ENCODE peak calls at places on chromosomes 6 and 20, in eight cellular contexts. One of them, this sample, is unnamed.

GRCh38 chr20:44496976-44497375 is 21.3 kb downstream of the TTPAL start:
- DNase-seq in GM23338: no peak
- DNase-seq in GM23248: peak; percentile 95
- DNase-seq in SK-N-SH: no peak
- DNase-seq in PC-3: peak; percentile 98
- DNase-seq in HCT116: peak; percentile 39
- DNase-seq in hepatocyte: no peak
- DNase-seq in OCI-LY7: no peak
- DNase-seq in this sample: no peak

GRCh38 chr6:32539839-32540238 is 9.8 kb upstream of the HLA-DRB5 start:
- DNase-seq in hepatocyte: no peak
- DNase-seq in GM23338: no peak
- DNase-seq in PC-3: no peak
- DNase-seq in SK-N-SH: no peak
- DNase-seq in GM23248: no peak
- DNase-seq in OCI-LY7: no peak
- DNase-seq in HCT116: no peak
- DNase-seq in this sample: no peak

GRCh38 chr6:158717341-158718328 is 67.8 kb downstream of the SYTL3 start:
- DNase-seq in GM23338: no peak
- DNase-seq in PC-3: no peak
- DNase-seq in GM23248: no peak
- DNase-seq in OCI-LY7: peak; percentile 70
- DNase-seq in SK-N-SH: no peak
- DNase-seq in hepatocyte: no peak
- DNase-seq in HCT116: no peak
- DNase-seq in this sample: peak; percentile 54

GRCh38 chr6:166627875-166628849 is 1.1 kb upstream of the RPS6KA2 start:
- DNase-seq in SK-N-SH: peak; percentile 80
- DNase-seq in HCT116: no peak
- DNase-seq in hepatocyte: peak; percentile 81
- DNase-seq in GM23248: peak; percentile 75
- DNase-seq in PC-3: peak; percentile 26
- DNase-seq in GM23338: peak; percentile 78
- DNase-seq in OCI-LY7: peak; percentile 67
- DNase-seq in this sample: peak; percentile 43

GRCh38 chr20:13995841-13996240 is 525 bp downstream of the MACROD2 start:
- DNase-seq in PC-3: peak; percentile 61
- DNase-seq in GM23248: peak; percentile 54
- DNase-seq in SK-N-SH: peak; percentile 79
- DNase-seq in HCT116: no peak
- DNase-seq in GM23338: peak; percentile 65
- DNase-seq in OCI-LY7: no peak
- DNase-seq in hepatocyte: peak; percentile 78
- DNase-seq in this sample: no peak

GRCh38 chr6:90266845-90267621 is 29.6 kb downstream of the BACH2 start:
- DNase-seq in HCT116: no peak
- DNase-seq in SK-N-SH: no peak
- DNase-seq in OCI-LY7: no peak
- DNase-seq in GM23248: no peak
- DNase-seq in GM23338: no peak
- DNase-seq in hepatocyte: no peak
- DNase-seq in PC-3: peak; percentile 7
- DNase-seq in this sample: peak; percentile 44

GRCh38 chr6:13769655-13770053 is 44.7 kb downstream of the MCUR1 start:
- DNase-seq in hepatocyte: no peak
- DNase-seq in GM23248: peak; percentile 14
- DNase-seq in HCT116: no peak
- DNase-seq in GM23338: peak; percentile 74
- DNase-seq in OCI-LY7: no peak
- DNase-seq in SK-N-SH: peak; percentile 36
- DNase-seq in PC-3: no peak
- DNase-seq in this sample: no peak

GRCh38 chr20:36796117-36796516 is 22.6 kb upstream of the DSN1 start:
- DNase-seq in PC-3: no peak
- DNase-seq in GM23338: no peak
- DNase-seq in OCI-LY7: no peak
- DNase-seq in GM23248: no peak
- DNase-seq in hepatocyte: no peak
- DNase-seq in SK-N-SH: no peak
- DNase-seq in HCT116: no peak
- DNase-seq in this sample: no peak

GRCh38 chr20:21615617-21616080 is 89.8 kb upstream of the PAX1 start:
- DNase-seq in GM23248: peak; percentile 72
- DNase-seq in OCI-LY7: peak; percentile 71
- DNase-seq in HCT116: peak; percentile 26
- DNase-seq in PC-3: peak; percentile 73
- DNase-seq in hepatocyte: peak; percentile 79
- DNase-seq in GM23338: peak; percentile 81
- DNase-seq in SK-N-SH: peak; percentile 70
- DNase-seq in this sample: peak; percentile 69

GRCh38 chr20:63097336-63097831 is 90.6 kb upstream of the BHLHE23 start:
- DNase-seq in hepatocyte: no peak
- DNase-seq in GM23248: no peak
- DNase-seq in OCI-LY7: no peak
- DNase-seq in PC-3: no peak
- DNase-seq in GM23338: no peak
- DNase-seq in HCT116: no peak
- DNase-seq in SK-N-SH: no peak
- DNase-seq in this sample: no peak
- TF ChIP-seq EZH2phosphoT487 in hepatocyte: no peak
- TF ChIP-seq EZH2phosphoT487 in GM23248: no peak
- TF ChIP-seq EZH2phosphoT487 in OCI-LY7: no peak
- TF ChIP-seq EZH2phosphoT487 in PC-3: no peak
- TF ChIP-seq EZH2phosphoT487 in GM23338: no peak
- TF ChIP-seq EZH2phosphoT487 in HCT116: no peak
- TF ChIP-seq EZH2phosphoT487 in SK-N-SH: no peak
- TF ChIP-seq EZH2phosphoT487 in this sample: no peak

GRCh38 chr20:23161244-23161875 is 75.2 kb upstream of the CD93 start:
- DNase-seq in SK-N-SH: no peak
- DNase-seq in hepatocyte: no peak
- DNase-seq in OCI-LY7: no peak
- DNase-seq in GM23248: peak; percentile 48
- DNase-seq in GM23338: no peak
- DNase-seq in PC-3: no peak
- DNase-seq in HCT116: no peak
- DNase-seq in this sample: no peak

GRCh38 chr20:23162887-23163286 is 76.8 kb upstream of the CD93 start:
- DNase-seq in GM23248: no peak
- DNase-seq in HCT116: no peak
- DNase-seq in OCI-LY7: no peak
- DNase-seq in GM23338: no peak
- DNase-seq in hepatocyte: no peak
- DNase-seq in PC-3: no peak
- DNase-seq in SK-N-SH: no peak
- DNase-seq in this sample: no peak

GRCh38 chr20:23163562-23163961 is 77.4 kb upstream of the CD93 start:
- DNase-seq in SK-N-SH: no peak
- DNase-seq in HCT116: no peak
- DNase-seq in PC-3: no peak
- DNase-seq in GM23248: no peak
- DNase-seq in OCI-LY7: no peak
- DNase-seq in GM23338: no peak
- DNase-seq in hepatocyte: no peak
- DNase-seq in this sample: no peak

GRCh38 chr20:23160536-23161243 is 74.6 kb upstream of the CD93 start:
- DNase-seq in SK-N-SH: no peak
- DNase-seq in GM23338: peak; percentile 59
- DNase-seq in PC-3: no peak
- DNase-seq in GM23248: peak; percentile 41
- DNase-seq in OCI-LY7: no peak
- DNase-seq in hepatocyte: no peak
- DNase-seq in HCT116: no peak
- DNase-seq in this sample: no peak

DNA sequence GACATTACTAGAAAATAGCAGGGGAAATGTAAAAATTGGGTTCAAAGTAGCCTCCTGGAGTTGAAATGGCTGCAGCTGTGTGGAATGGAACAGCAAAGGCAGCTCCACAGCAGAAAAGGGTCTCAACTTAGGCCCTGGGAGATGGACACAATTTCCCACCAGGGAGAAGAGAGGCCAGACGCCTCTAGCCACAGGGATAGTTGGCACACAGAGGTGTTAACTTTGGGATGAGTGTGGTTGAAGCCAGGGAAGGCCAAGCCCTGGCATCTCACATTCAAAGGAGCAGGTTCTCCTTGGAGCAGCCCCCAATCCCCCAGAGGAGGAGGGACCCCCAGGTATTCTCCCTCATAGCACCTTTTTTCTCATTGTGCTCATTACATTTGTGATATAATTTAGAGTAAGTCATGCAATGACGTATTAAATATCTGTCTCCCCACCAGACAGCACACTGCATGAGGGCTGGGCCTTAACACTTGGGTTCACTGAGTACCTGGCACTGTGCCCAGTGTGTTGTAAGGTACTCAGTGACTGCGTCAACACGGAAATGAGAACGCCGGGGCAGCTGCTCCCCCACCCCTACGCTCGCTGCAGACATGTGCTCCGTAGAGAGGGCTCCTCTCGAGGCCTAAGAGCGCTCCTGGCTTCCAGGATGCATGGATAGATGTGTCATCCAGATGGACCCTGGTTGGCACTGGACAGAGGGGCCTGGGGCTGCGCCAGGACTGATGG is 76.0 kb upstream of the CD93 start:
- DNase-seq in HCT116: no peak
- DNase-seq in OCI-LY7: no peak
- DNase-seq in hepatocyte: peak; percentile 79
- DNase-seq in SK-N-SH: no peak
- DNase-seq in GM23248: no peak
- DNase-seq in GM23338: no peak
- DNase-seq in PC-3: peak; percentile 19
- DNase-seq in this sample: no peak
- H3K9me2 ChIP-seq in HCT116: no peaks in the 10 kb centered on the region
- H3K9me2 ChIP-seq in OCI-LY7: no peaks in the 10 kb centered on the region
- H3K9me2 ChIP-seq in hepatocyte: no peaks in the 10 kb centered on the region
- H3K9me2 ChIP-seq in SK-N-SH: no peaks in the 10 kb centered on the region
- H3K9me2 ChIP-seq in GM23248: no peaks in the 10 kb centered on the region
- H3K9me2 ChIP-seq in GM23338: no peaks in the 10 kb centered on the region
- H3K9me2 ChIP-seq in PC-3: no peaks in the 10 kb centered on the region
- H3K9me2 ChIP-seq in this sample: no peaks in the 10 kb centered on the region

DNA sequence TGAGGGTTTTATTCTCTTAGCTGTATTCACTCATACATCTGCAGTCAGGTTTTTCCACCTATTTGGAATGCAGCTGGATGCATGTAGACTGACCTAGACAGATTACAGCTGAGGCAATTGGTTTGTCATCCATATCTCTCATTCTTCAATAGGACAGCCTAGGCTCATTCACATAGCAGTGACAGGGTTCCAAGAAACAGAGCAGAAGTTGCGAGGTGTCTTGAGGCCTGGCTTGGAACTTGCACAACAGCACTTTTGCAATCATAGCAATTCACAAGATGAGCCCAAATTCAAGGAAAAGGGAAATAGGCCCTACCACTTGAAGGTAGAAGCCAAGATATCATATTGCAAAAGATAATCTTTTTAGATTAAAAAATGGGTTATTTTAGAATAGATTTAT is 508.9 kb upstream of the JAG1 start:
- DNase-seq in GM23338: no peak
- DNase-seq in SK-N-SH: no peak
- DNase-seq in OCI-LY7: no peak
- DNase-seq in PC-3: no peak
- DNase-seq in hepatocyte: no peak
- DNase-seq in GM23248: peak; percentile 24
- DNase-seq in HCT116: no peak
- DNase-seq in this sample: no peak
- TF ChIP-seq EZH2phosphoT487 in GM23338: no peak
- TF ChIP-seq EZH2phosphoT487 in SK-N-SH: no peak
- TF ChIP-seq EZH2phosphoT487 in OCI-LY7: no peak
- TF ChIP-seq EZH2phosphoT487 in PC-3: no peak
- TF ChIP-seq EZH2phosphoT487 in hepatocyte: no peak
- TF ChIP-seq EZH2phosphoT487 in GM23248: no peak
- TF ChIP-seq EZH2phosphoT487 in HCT116: no peak
- TF ChIP-seq EZH2phosphoT487 in this sample: no peak

GRCh38 chr6:12528171-12528570 is 188.4 kb upstream of the PHACTR1 start:
- DNase-seq in HCT116: no peak
- DNase-seq in SK-N-SH: peak; percentile 10
- DNase-seq in PC-3: no peak
- DNase-seq in hepatocyte: no peak
- DNase-seq in GM23248: no peak
- DNase-seq in OCI-LY7: no peak
- DNase-seq in GM23338: no peak
- DNase-seq in this sample: no peak
- H3K9me2 ChIP-seq in HCT116: no peaks in the 10 kb centered on the region
- H3K9me2 ChIP-seq in SK-N-SH: no peaks in the 10 kb centered on the region
- H3K9me2 ChIP-seq in PC-3: no peaks in the 10 kb centered on the region
- H3K9me2 ChIP-seq in hepatocyte: no peaks in the 10 kb centered on the region
- H3K9me2 ChIP-seq in GM23248: no peaks in the 10 kb centered on the region
- H3K9me2 ChIP-seq in OCI-LY7: no peaks in the 10 kb centered on the region
- H3K9me2 ChIP-seq in GM23338: peaks cover 4% of the 10 kb centered on the region
- H3K9me2 ChIP-seq in this sample: no peaks in the 10 kb centered on the region

GRCh38 chr6:72748759-72749158 is 126.9 kb downstream of the KCNQ5 start:
- DNase-seq in OCI-LY7: no peak
- DNase-seq in HCT116: no peak
- DNase-seq in GM23248: peak; percentile 93
- DNase-seq in PC-3: peak; percentile 82
- DNase-seq in hepatocyte: no peak
- DNase-seq in SK-N-SH: no peak
- DNase-seq in GM23338: no peak
- DNase-seq in this sample: no peak
- TF ChIP-seq EZH2phosphoT487 in OCI-LY7: no peak
- TF ChIP-seq EZH2phosphoT487 in HCT116: no peak
- TF ChIP-seq EZH2phosphoT487 in GM23248: no peak
- TF ChIP-seq EZH2phosphoT487 in PC-3: no peak
- TF ChIP-seq EZH2phosphoT487 in hepatocyte: no peak
- TF ChIP-seq EZH2phosphoT487 in SK-N-SH: no peak
- TF ChIP-seq EZH2phosphoT487 in GM23338: no peak
- TF ChIP-seq EZH2phosphoT487 in this sample: no peak

DNA sequence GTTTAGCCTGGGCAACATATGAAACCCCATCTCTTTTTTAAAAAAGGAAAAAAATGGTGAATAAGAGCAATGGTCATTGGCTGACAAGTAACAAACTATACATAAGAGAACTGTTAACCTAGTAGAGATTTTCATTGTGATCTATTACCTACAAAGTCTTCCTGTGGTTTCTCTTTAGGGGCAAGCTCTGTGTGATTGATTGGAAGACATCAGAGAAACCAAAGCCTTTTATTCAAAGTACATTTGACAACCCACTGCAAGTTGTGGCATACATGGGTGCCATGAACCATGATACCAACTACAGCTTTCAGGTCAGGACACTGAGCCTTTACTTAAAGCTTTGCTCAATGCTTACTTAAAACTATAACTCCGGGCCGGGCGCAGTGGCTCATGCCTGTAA is 19.2 kb downstream of the MGME1 start:
- DNase-seq in OCI-LY7: no peak
- DNase-seq in SK-N-SH: no peak
- DNase-seq in HCT116: no peak
- DNase-seq in PC-3: no peak
- DNase-seq in GM23338: no peak
- DNase-seq in hepatocyte: no peak
- DNase-seq in GM23248: no peak
- DNase-seq in this sample: no peak
- H3K9me2 ChIP-seq in OCI-LY7: no peaks in the 10 kb centered on the region
- H3K9me2 ChIP-seq in SK-N-SH: no peaks in the 10 kb centered on the region
- H3K9me2 ChIP-seq in HCT116: no peaks in the 10 kb centered on the region
- H3K9me2 ChIP-seq in PC-3: no peaks in the 10 kb centered on the region
- H3K9me2 ChIP-seq in GM23338: no peaks in the 10 kb centered on the region
- H3K9me2 ChIP-seq in hepatocyte: no peaks in the 10 kb centered on the region
- H3K9me2 ChIP-seq in GM23248: no peaks in the 10 kb centered on the region
- H3K9me2 ChIP-seq in this sample: no peaks in the 10 kb centered on the region

GRCh38 chr6:1612386-1612893 is 2.7 kb downstream of the FOXC1 start:
- DNase-seq in GM23248: no peak
- DNase-seq in HCT116: no peak
- DNase-seq in PC-3: peak; percentile 19
- DNase-seq in OCI-LY7: no peak
- DNase-seq in SK-N-SH: no peak
- DNase-seq in hepatocyte: no peak
- DNase-seq in GM23338: no peak
- DNase-seq in this sample: no peak
- TF ChIP-seq EZH2phosphoT487 in GM23248: no peak
- TF ChIP-seq EZH2phosphoT487 in HCT116: no peak
- TF ChIP-seq EZH2phosphoT487 in PC-3: no peak
- TF ChIP-seq EZH2phosphoT487 in OCI-LY7: no peak
- TF ChIP-seq EZH2phosphoT487 in SK-N-SH: no peak
- TF ChIP-seq EZH2phosphoT487 in hepatocyte: peak; percentile 89
- TF ChIP-seq EZH2phosphoT487 in GM23338: no peak
- TF ChIP-seq EZH2phosphoT487 in this sample: no peak